ENCODE peak calls at places on chromosomes 1 and 21, in seven cellular contexts. B is BE2C, Y is natural killer cell, Q is WTC11, M is HepG2, V is psoas muscle, Z is OCI-LY7. S is an unnamed sample.

GRCh38 chr1:179058343-179059184 is 23.3 kb upstream of the TOR3A start:
- DNase-seq in B (no peak), Y (no peak), Q (no peak), M (no peak), V (no peak), Z (no peak), S (no peak)

GRCh38 chr1:32241011-32241763 is 5.8 kb upstream of the FAM167B start:
- DNase-seq in B (peak), Y (peak), Q (peak), M (no peak), V (peak), Z (no peak), S (peak)

GRCh38 chr21:29730281-29730680 is 209.5 kb downstream of the GRIK1 start:
- DNase-seq in B (no peak), Y (no peak), Q (no peak), M (no peak), V (no peak), Z (no peak), S (no peak)

GRCh38 chr21:45001134-45002095 is 61.6 kb downstream of the SLX9 start:
- DNase-seq in B (peak), Y (no peak), Q (no peak), M (no peak), V (peak), Z (no peak), S (peak)

GRCh38 chr1:3676581-3677410 is 24.5 kb downstream of the TP73 start:
- DNase-seq in B (no peak), Y (no peak), Q (no peak), M (no peak), V (no peak), Z (no peak), S (no peak)

GRCh38 chr1:2547210-2548067 is 8.7 kb upstream of the TNFRSF14 start:
- DNase-seq in B (no peak), Y (peak), Q (no peak), M (no peak), V (no peak), Z (peak), S (no peak)

GRCh38 chr1:81327743-81328142 is 473.0 kb upstream of the ADGRL2 start:
- DNase-seq in B (no peak), Y (no peak), Q (no peak), M (no peak), V (no peak), Z (no peak), S (no peak)

GRCh38 chr1:113659010-113659409 is 100.3 kb downstream of the PHTF1 start:
- DNase-seq in B (no peak), Y (no peak), Q (no peak), M (no peak), V (no peak), Z (no peak), S (no peak)

GRCh38 chr1:247331526-247332214 is at the start of gene ZNF496:
- DNase-seq in B (peak), Y (peak), Q (peak), M (peak), V (peak), Z (peak), S (no peak)

GRCh38 chr1:32947669-32948068 is 16.9 kb downstream of the RNF19B start:
- DNase-seq in B (no peak), Y (no peak), Q (no peak), M (no peak), V (no peak), Z (no peak), S (no peak)

GRCh38 chr1:193569696-193570269 is 383.4 kb upstream of the B3GALT2 start:
- DNase-seq in B (no peak), Y (no peak), Q (no peak), M (no peak), V (no peak), Z (no peak), S (no peak)

GRCh38 chr1:11772458-11772857 is 10.5 kb downstream of the C1orf167 start:
- DNase-seq in B (no peak), Y (no peak), Q (no peak), M (no peak), V (no peak), Z (peak), S (peak)

GRCh38 chr21:40841524-40842196 is 5.3 kb downstream of the DSCAM start:
- DNase-seq in B (peak), Y (no peak), Q (peak), M (peak), V (no peak), Z (no peak), S (no peak)

GRCh38 chr1:162734047-162734446 is 56.5 kb upstream of the HSD17B7 start:
- DNase-seq in B (no peak), Y (no peak), Q (no peak), M (no peak), V (no peak), Z (no peak), S (no peak)

GRCh38 chr1:184389446-184389845 is 2.6 kb downstream of the C1orf21 start:
- DNase-seq in B (no peak), Y (no peak), Q (no peak), M (no peak), V (no peak), Z (no peak), S (no peak)

GRCh38 chr1:93770640-93771039 is 89.0 kb upstream of the BCAR3 start:
- DNase-seq in B (no peak), Y (no peak), Q (no peak), M (no peak), V (no peak), Z (peak), S (no peak)

GRCh38 chr21:42565886-42566523 is 52.4 kb downstream of the SLC37A1 start:
- DNase-seq in B (no peak), Y (peak), Q (peak), M (no peak), V (no peak), Z (no peak), S (no peak)

GRCh38 chr1:227947425-227947677 is 381 bp downstream of the WNT9A start:
- DNase-seq in B (no peak), Y (peak), Q (no peak), M (no peak), V (peak), Z (no peak), S (no peak)

GRCh38 chr1:77015748-77016341 is 148.6 kb downstream of the ST6GALNAC5 start:
- DNase-seq in B (no peak), Y (no peak), Q (no peak), M (no peak), V (no peak), Z (no peak), S (no peak)

GRCh38 chr1:228515200-228515834 is 28.1 kb downstream of the RNF187 start:
- DNase-seq in B (no peak), Y (peak), Q (no peak), M (peak), V (no peak), Z (peak), S (no peak)

GRCh38 chr1:110339040-110339426 is at the start of gene RBM15:
- DNase-seq in B (peak), Y (peak), Q (peak), M (peak), V (peak), Z (peak), S (peak)

GRCh38 chr1:43305461-43305860 is 4.7 kb downstream of the TIE1 start:
- DNase-seq in B (no peak), Y (no peak), Q (no peak), M (no peak), V (no peak), Z (peak), S (no peak)

GRCh38 chr1:6599141-6599975 is 3.3 kb downstream of the KLHL21 start:
- DNase-seq in B (no peak), Y (no peak), Q (no peak), M (no peak), V (peak), Z (peak), S (peak)

GRCh38 chr1:91124989-91125417 is 103.2 kb upstream of the ZNF644 start:
- DNase-seq in B (no peak), Y (peak), Q (no peak), M (no peak), V (no peak), Z (no peak), S (no peak)

GRCh38 chr1:96414598-96414997 is 307.0 kb upstream of the PTBP2 start:
- DNase-seq in B (no peak), Y (no peak), Q (no peak), M (no peak), V (no peak), Z (no peak), S (no peak)

GRCh38 chr21:38619865-38620513 is 121.7 kb upstream of the ERG start:
- DNase-seq in B (no peak), Y (no peak), Q (no peak), M (no peak), V (peak), Z (no peak), S (no peak)

GRCh38 chr1:186113454-186113853 is 261.6 kb downstream of the TPR start:
- DNase-seq in B (no peak), Y (no peak), Q (no peak), M (no peak), V (no peak), Z (no peak), S (no peak)

GRCh38 chr1:42189931-42190853 is 25.6 kb upstream of the GUCA2A start:
- DNase-seq in B (no peak), Y (no peak), Q (no peak), M (no peak), V (no peak), Z (no peak), S (no peak)

GRCh38 chr1:205420938-205421337 is 918 bp downstream of the LEMD1 start:
- DNase-seq in B (no peak), Y (no peak), Q (no peak), M (no peak), V (no peak), Z (no peak), S (no peak)

GRCh38 chr1:26999440-26999987 is 6.0 kb downstream of the TRNP1 start:
- DNase-seq in B (peak), Y (no peak), Q (peak), M (peak), V (peak), Z (no peak), S (no peak)

GRCh38 chr1:9230869-9231533 is 3.6 kb upstream of the H6PD start:
- DNase-seq in B (no peak), Y (no peak), Q (no peak), M (no peak), V (peak), Z (no peak), S (no peak)

GRCh38 chr1:15364740-15365139 is 44.9 kb upstream of the EFHD2 start:
- DNase-seq in B (no peak), Y (no peak), Q (no peak), M (no peak), V (no peak), Z (no peak), S (no peak)
- TF ChIP-seq CTCF in B (no peak), Y (no peak), Q (no peak), M (peak), V (no peak), Z (no peak), S (peak)

DNA sequence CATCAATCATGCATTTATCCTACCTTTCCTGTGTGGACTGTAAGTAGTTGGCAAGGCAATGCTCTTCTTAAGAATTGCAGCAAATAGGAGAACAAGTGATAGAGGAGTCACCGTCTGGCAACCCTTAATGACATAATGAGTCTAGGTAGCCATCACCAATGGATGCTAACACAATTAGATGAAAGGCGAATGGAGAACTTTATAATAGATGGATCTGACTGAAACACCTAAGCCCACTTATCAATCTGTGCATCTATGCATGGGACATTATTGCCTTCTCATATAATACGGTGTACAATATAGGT is 18.9 kb upstream of the CAPN8 start:
- DNase-seq in B (no peak), Y (no peak), Q (no peak), M (no peak), V (no peak), Z (no peak), S (no peak)
- TF ChIP-seq CTCF in B (no peak), Y (no peak), Q (no peak), M (no peak), V (no peak), Z (peak), S (no peak)

GRCh38 chr1:161180643-161181042 is 3.3 kb upstream of the B4GALT3 start:
- DNase-seq in B (no peak), Y (no peak), Q (no peak), M (no peak), V (no peak), Z (peak), S (no peak)
- TF ChIP-seq CTCF in B (peak), Y (peak), Q (no peak), M (peak), V (peak), Z (peak), S (peak)

GRCh38 chr1:232045134-232045533 is 418.5 kb downstream of the DISC1 start:
- DNase-seq in B (no peak), Y (no peak), Q (no peak), M (no peak), V (no peak), Z (no peak), S (no peak)
- TF ChIP-seq CTCF in B (no peak), Y (no peak), Q (no peak), M (no peak), V (no peak), Z (no peak), S (no peak)

DNA sequence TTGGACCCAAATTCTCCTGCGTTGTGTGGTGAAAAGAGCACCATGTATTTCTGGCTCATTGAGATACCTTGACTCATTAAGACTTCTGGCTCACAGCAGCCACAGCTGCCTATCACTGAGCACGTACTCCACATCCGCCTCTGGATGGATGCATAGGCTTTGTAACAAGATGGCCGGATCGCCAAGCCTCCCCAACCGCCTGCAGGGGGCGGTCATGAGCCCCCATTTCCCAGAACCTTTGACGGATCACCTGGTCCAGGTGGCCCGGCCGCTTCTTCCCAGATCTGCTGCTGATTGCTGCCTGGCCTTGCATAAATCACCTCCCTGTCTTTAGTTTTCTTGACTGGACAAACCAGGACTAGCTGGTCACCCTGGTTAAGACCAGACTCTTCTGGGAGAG is 156.5 kb upstream of the KLHDC7A start:
- DNase-seq in B (no peak), Y (no peak), Q (peak), M (no peak), V (no peak), Z (no peak), S (no peak)
- TF ChIP-seq CTCF in B (peak), Y (no peak), Q (peak), M (peak), V (no peak), Z (peak), S (no peak)

GRCh38 chr1:225347123-225347683 is 80.6 kb downstream of the LBR start:
- DNase-seq in B (no peak), Y (no peak), Q (no peak), M (no peak), V (no peak), Z (peak), S (no peak)

GRCh38 chr1:225341642-225342041 is 86.2 kb downstream of the LBR start:
- DNase-seq in B (no peak), Y (no peak), Q (no peak), M (no peak), V (no peak), Z (no peak), S (no peak)

GRCh38 chr1:225348400-225348799 is 79.4 kb downstream of the LBR start:
- DNase-seq in B (no peak), Y (no peak), Q (no peak), M (no peak), V (no peak), Z (no peak), S (no peak)

GRCh38 chr1:225342695-225343094 is 85.1 kb downstream of the LBR start:
- DNase-seq in B (no peak), Y (no peak), Q (no peak), M (no peak), V (no peak), Z (no peak), S (no peak)

GRCh38 chr1:225343618-225344017 is 84.2 kb downstream of the LBR start:
- DNase-seq in B (no peak), Y (no peak), Q (no peak), M (peak), V (no peak), Z (peak), S (no peak)
- TF ChIP-seq CTCF in B (peak), Y (no peak), Q (no peak), M (peak), V (peak), Z (peak), S (no peak)

GRCh38 chr1:56415720-56416119 is 163.6 kb downstream of the PLPP3 start:
- DNase-seq in B (no peak), Y (no peak), Q (no peak), M (no peak), V (no peak), Z (no peak), S (no peak)

GRCh38 chr1:56415258-56415657 is 164.1 kb downstream of the PLPP3 start:
- DNase-seq in B (no peak), Y (no peak), Q (no peak), M (no peak), V (no peak), Z (no peak), S (no peak)

GRCh38 chr1:56418047-56418680 is 161.2 kb downstream of the PLPP3 start:
- DNase-seq in B (no peak), Y (no peak), Q (no peak), M (no peak), V (no peak), Z (no peak), S (no peak)

GRCh38 chr1:56417636-56418035 is 161.7 kb downstream of the PLPP3 start:
- DNase-seq in B (no peak), Y (no peak), Q (no peak), M (no peak), V (no peak), Z (no peak), S (no peak)

GRCh38 chr1:56416385-56416972 is 162.9 kb downstream of the PLPP3 start:
- DNase-seq in B (no peak), Y (no peak), Q (no peak), M (peak), V (no peak), Z (no peak), S (no peak)
- TF ChIP-seq CTCF in B (no peak), Y (no peak), Q (no peak), M (peak), V (no peak), Z (no peak), S (peak)

S was measured in CD14-positive monocyte.